ENCODE peak calls at places on chromosome 18, in six cellular contexts. C is trophoblast cell, O is IMR-90, X is H1, V is neuronal stem cell, I is mesenchymal stem cell. D is an unnamed sample. For H3K79me1, the result is how much of the 10 kb centered on the place peaks cover.

GRCh38 chr18:59900222-59901128 is 679 bp downstream of the PMAIP1 start:
- DNase-seq in X (peak), I (peak), V (peak), O (peak), C (no peak), D (peak)

GRCh38 chr18:60292186-60292585 is 80.4 kb downstream of the MC4R start:
- DNase-seq in X (no peak), C (no peak), I (no peak), V (no peak), O (no peak), D (no peak)

GRCh38 chr18:36095936-36096519 is 28.7 kb upstream of the RPRD1A start:
- DNase-seq in X (no peak), O (peak), C (no peak), V (peak), I (peak), D (no peak)

GRCh38 chr18:70337139-70337972 is 48.5 kb downstream of the SOCS6 start:
- DNase-seq in C (peak), I (peak), O (peak), V (peak), X (no peak), D (peak)

GRCh38 chr18:449374-449773 is 51.1 kb downstream of the COLEC12 start:
- DNase-seq in O (no peak), I (no peak), C (peak), V (no peak), X (no peak), D (peak)

GRCh38 chr18:39913790-39914366 is 2041.2 kb upstream of the PIK3C3 start:
- DNase-seq in O (no peak), X (no peak), V (no peak), C (no peak), I (no peak), D (no peak)

GRCh38 chr18:26056291-26056690 is 34.1 kb downstream of the SS18 start:
- DNase-seq in X (no peak), I (no peak), O (peak), C (no peak), V (no peak), D (no peak)

GRCh38 chr18:50560681-50561629 is 1.1 kb downstream of the MAPK4 start:
- DNase-seq in X (peak), V (peak), O (no peak), C (no peak), I (no peak), D (peak)

GRCh38 chr18:23143871-23144270 is 8.6 kb downstream of the CABLES1 start:
- DNase-seq in X (no peak), I (peak), V (no peak), O (no peak), C (no peak), D (no peak)

GRCh38 chr18:31487251-31488015 is 10.5 kb upstream of the DSG2 start:
- DNase-seq in X (no peak), I (peak), O (peak), C (peak), V (no peak), D (no peak)
- H3K79me1 ChIP-seq in X (under half), I (under half), O (under half), C (under half), V (under half), D (under half)

GRCh38 chr18:71485578-71485977 is 1058.6 kb downstream of the CBLN2 start:
- DNase-seq in O (no peak), V (no peak), I (no peak), C (no peak), X (no peak), D (no peak)
- H2AFZ ChIP-seq in O (no peak), V (no peak), I (no peak), C (no peak), X (no peak), D (no peak)

DNA sequence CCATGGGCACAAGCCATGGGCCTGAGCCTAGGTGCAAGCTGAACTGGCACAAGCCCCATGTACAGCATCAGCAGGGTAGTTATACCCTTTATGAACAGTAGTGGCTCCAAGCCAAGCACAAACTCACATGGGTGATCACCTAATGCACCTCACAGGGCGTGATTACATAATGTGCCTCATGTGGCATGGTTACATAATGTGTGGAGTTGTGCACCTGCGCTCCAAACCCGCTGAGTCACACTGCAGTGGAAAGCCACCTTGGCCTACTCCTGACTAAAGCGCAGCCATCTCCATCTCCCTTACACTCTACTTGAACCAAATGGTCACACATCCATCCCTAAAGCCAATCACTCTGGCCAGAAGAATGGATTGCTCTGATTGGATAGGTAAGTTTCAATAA is 279.7 kb downstream of the MBD2 start:
- DNase-seq in O (no peak), I (no peak), X (peak), C (peak), V (peak), D (no peak)
- H3K79me1 ChIP-seq in O (under half), I (under half), X (under half), C (under half), V (under half), D (under half)

GRCh38 chr18:61749031-61749430 is 143.8 kb downstream of the RNF152 start:
- DNase-seq in O (no peak), I (no peak), X (no peak), V (no peak), C (no peak), D (no peak)

GRCh38 chr18:61742555-61743429 is 150.0 kb downstream of the RNF152 start:
- DNase-seq in C (no peak), V (no peak), O (no peak), I (no peak), X (no peak), D (no peak)

GRCh38 chr18:61748024-61748423 is 144.8 kb downstream of the RNF152 start:
- DNase-seq in X (no peak), I (no peak), O (no peak), C (no peak), V (no peak), D (no peak)

GRCh38 chr18:61741881-61742280 is 150.9 kb downstream of the RNF152 start:
- DNase-seq in V (no peak), O (no peak), I (no peak), C (no peak), X (no peak), D (no peak)

DNA sequence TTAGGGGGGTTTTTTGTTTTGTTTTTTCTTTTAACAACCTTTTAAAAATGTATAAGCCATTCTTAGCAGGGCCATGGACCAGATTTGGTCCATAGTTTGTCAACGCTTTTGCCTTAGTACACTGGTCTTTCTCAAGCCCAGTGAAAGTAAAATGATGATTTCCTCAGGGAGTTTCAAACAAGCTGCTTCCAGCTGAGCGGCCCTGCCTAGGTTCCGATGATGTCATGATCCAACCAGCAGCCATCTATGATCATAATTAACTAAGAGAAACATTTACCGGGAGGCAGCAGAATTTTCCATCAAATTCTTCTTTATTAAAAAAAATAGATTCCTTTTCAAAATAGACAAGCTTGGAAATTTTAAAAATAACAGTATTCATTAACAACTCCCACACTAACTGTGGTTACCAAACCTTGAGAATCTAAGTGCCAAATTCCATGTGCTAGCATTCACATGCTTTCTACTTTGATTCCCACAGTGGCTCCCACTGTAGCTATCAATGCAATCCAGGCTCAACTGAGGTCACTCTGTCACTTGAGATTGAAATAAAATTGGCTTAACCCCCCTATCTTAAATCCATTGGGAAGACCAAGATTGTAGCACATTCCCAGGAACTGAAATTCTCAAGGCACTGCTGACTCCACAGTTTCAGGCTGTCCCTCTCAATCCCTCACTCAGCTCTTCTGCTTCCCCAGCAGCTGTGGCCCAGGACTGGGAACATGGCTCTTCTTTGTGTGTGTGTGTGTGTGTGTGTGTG is 148.9 kb downstream of the RNF152 start:
- DNase-seq in I (peak), C (no peak), O (peak), V (no peak), X (no peak), D (no peak)
- H2AFZ ChIP-seq in I (no peak), C (no peak), O (no peak), V (no peak), X (no peak), D (no peak)

GRCh38 chr18:45378933-45379332 is 236.3 kb upstream of the SLC14A2 start:
- DNase-seq in V (no peak), C (no peak), O (no peak), X (no peak), I (no peak), D (no peak)
- H3K79me1 ChIP-seq in V (under half), C (under half), O (under half), X (under half), I (under half), D (under half)